ENCODE peak calls at places on chromosomes 16 and 17, in ten cellular contexts. G is NCI-H1048; B is endothelial cell of umbilical vein; Q is fibroblast of mammary gland; O is IMR-90; X is OCI-M1; L is breast epithelium; Y is amniotic stem cell; V is CD8-positive, alpha-beta memory T cell; C is NCI-H510A. H is an unnamed sample.

GRCh38 chr17:58271532-58271931 is 9.2 kb downstream of the MPO start:
- DNase-seq in G (no peak), B (no peak), Q (no peak), O (no peak), X (no peak), L (no peak), Y (no peak), V (no peak), C (no peak), H (no peak)

GRCh38 chr17:81116704-81117103 is 48.6 kb upstream of the PVALEF start:
- DNase-seq in G (no peak), B (no peak), Q (no peak), O (no peak), X (no peak), L (no peak), Y (no peak), V (no peak), C (peak; percentile 32), H (no peak)

GRCh38 chr17:77433385-77434135 is 292.8 kb downstream of the SEC14L1 start:
- DNase-seq in G (no peak), B (no peak), Q (peak; percentile 71), O (peak; percentile 82), X (no peak), L (no peak), Y (no peak), V (peak; percentile 54), C (no peak), H (peak; percentile 78)

GRCh38 chr16:23692190-23692837 is 13.6 kb downstream of the PLK1 start:
- DNase-seq in G (no peak), B (no peak), Q (no peak), O (no peak), X (no peak), L (no peak), Y (no peak), V (no peak), C (no peak), H (no peak)

GRCh38 chr16:69618307-69618706 is 52.5 kb downstream of the NFAT5 start:
- DNase-seq in G (no peak), B (peak; percentile 79), Q (peak; percentile 21), O (no peak), X (no peak), L (no peak), Y (no peak), V (no peak), C (no peak), H (no peak)

GRCh38 chr17:65137076-65137935 is at the start of gene RGS9:
- DNase-seq in G (peak; percentile 56), B (peak; percentile 77), Q (peak; percentile 49), O (peak; percentile 52), X (peak; percentile 81), L (peak; percentile 70), Y (no peak), V (peak; percentile 88), C (peak; percentile 96), H (peak; percentile 58)

GRCh38 chr17:33291248-33292183 is 1.6 kb downstream of the ASIC2 start:
- DNase-seq in G (no peak), B (peak; percentile 22), Q (peak; percentile 28), O (peak; percentile 31), X (no peak), L (no peak), Y (no peak), V (no peak), C (no peak), H (no peak)

GRCh38 chr17:49196520-49196919 is 13.9 kb downstream of the GNGT2 start:
- DNase-seq in G (no peak), B (no peak), Q (no peak), O (no peak), X (no peak), L (no peak), Y (no peak), V (no peak), C (no peak), H (no peak)

GRCh38 chr16:1785846-1786170 is 3.0 kb downstream of the NUBP2 start:
- DNase-seq in G (no peak), B (no peak), Q (no peak), O (no peak), X (no peak), L (no peak), Y (no peak), V (no peak), C (no peak), H (no peak)

GRCh38 chr17:19299866-19300265 is 62.7 kb downstream of the B9D1 start:
- DNase-seq in G (no peak), B (no peak), Q (no peak), O (no peak), X (no peak), L (no peak), Y (no peak), V (no peak), C (no peak), H (no peak)